ENCODE peak calls at places on chromosomes 12 and 14, in five cellular contexts. M is H1, E is mesendoderm, K is mesenchymal stem cell, I is IMR-90. Y is an unnamed sample.

GRCh38 chr14:61321385-61322010 is at the start of gene PRKCH:
- DNase-seq in M (peak), E (peak), K (peak), I (peak), Y (peak)

GRCh38 chr12:64269161-64269560 is 47.1 kb upstream of the KICS2 start:
- DNase-seq in M (no peak), E (no peak), K (no peak), I (no peak), Y (no peak)

GRCh38 chr14:52563120-52563519 is 10.5 kb downstream of the GPR137C start:
- DNase-seq in M (no peak), E (peak), K (peak), I (peak), Y (no peak)

GRCh38 chr14:86858043-86858442 is 1134.9 kb downstream of the GALC start:
- DNase-seq in M (no peak), E (no peak), K (peak), I (peak), Y (no peak)

GRCh38 chr12:110316861-110317260 is 35.8 kb downstream of the ATP2A2 start:
- DNase-seq in M (no peak), E (no peak), K (peak), I (peak), Y (no peak)

GRCh38 chr12:120094485-120094884 is 22.1 kb downstream of the RAB35 start:
- DNase-seq in M (no peak), E (no peak), K (no peak), I (no peak), Y (no peak)

GRCh38 chr14:68951051-68951797 is 27.9 kb downstream of the ACTN1 start:
- DNase-seq in M (no peak), E (peak), K (peak), I (peak), Y (no peak)

GRCh38 chr12:49708851-49709250 is 1.6 kb upstream of the FMNL3 start:
- DNase-seq in M (no peak), E (no peak), K (no peak), I (no peak), Y (no peak)

GRCh38 chr14:103544627-103545218 is 15.7 kb downstream of the TRMT61A start:
- DNase-seq in M (no peak), E (no peak), K (no peak), I (no peak), Y (no peak)

GRCh38 chr14:106210650-106211049 is 684.3 kb downstream of the TMEM121 start:
- DNase-seq in M (no peak), E (no peak), K (no peak), I (no peak), Y (no peak)

GRCh38 chr14:35927727-35928126 is 101.6 kb downstream of the BRMS1L start:
- DNase-seq in M (no peak), E (no peak), K (no peak), I (no peak), Y (no peak)

GRCh38 chr14:21454843-21455550 is 926 bp downstream of the CHD8 start:
- DNase-seq in M (no peak), E (peak), K (peak), I (peak), Y (no peak)
- H3K4ac ChIP-seq in M (no peak), E (no peak), K (no peak), I (peak), Y (no peak)

GRCh38 chr12:3061129-3061857 is 15.9 kb upstream of the TSPAN9 start:
- DNase-seq in M (no peak), E (no peak), K (peak), I (peak), Y (no peak)
- H2BK15ac ChIP-seq in M (peak), E (no peak), K (no peak), I (no peak), Y (no peak)

GRCh38 chr12:109308534-109309440 is at the start of gene FOXN4:
- DNase-seq in M (no peak), E (peak), K (no peak), I (no peak), Y (peak)
- H3K4ac ChIP-seq in M (no peak), E (no peak), K (no peak), I (no peak), Y (no peak)

GRCh38 chr14:104685216-104685997 is 4.0 kb upstream of the INF2 start:
- DNase-seq in M (no peak), E (peak), K (no peak), I (no peak), Y (no peak)
- H2BK15ac ChIP-seq in M (peak), E (no peak), K (no peak), I (no peak), Y (no peak)

GRCh38 chr12:82685721-82686222 is 934 bp upstream of the TMTC2 start:
- DNase-seq in M (peak), E (peak), K (peak), I (peak), Y (peak)

GRCh38 chr12:82686223-82687019 is at the start of gene TMTC2:
- DNase-seq in M (no peak), E (peak), K (peak), I (peak), Y (peak)

GRCh38 chr12:82688619-82689018 is 1.9 kb downstream of the TMTC2 start:
- DNase-seq in M (no peak), E (no peak), K (no peak), I (no peak), Y (no peak)

GRCh38 chr12:82687020-82687951 is 580 bp downstream of the TMTC2 start:
- DNase-seq in M (no peak), E (peak), K (peak), I (peak), Y (peak)

DNA sequence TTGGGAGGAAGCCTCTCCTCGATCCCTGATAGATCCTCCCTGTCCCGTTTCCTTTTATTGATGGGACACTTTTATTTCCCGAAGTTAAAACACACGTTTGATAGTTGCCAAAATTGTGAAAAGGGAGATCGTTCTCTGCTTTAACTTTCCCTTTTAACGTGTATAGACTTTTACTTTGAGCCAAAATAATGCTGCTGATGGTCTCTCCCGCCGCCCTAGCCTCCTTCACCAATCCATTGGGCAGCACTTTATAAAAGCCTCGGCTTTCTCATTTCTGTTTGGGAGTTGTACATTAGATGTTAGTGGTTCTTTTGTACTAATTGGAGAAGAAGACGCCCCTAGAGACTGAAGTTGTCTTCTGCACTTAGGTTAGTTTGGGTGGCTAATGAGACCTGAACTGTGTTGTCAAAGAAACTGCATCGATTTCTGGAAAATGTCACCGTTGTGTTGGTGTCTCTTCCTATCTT is 1.4 kb downstream of the TMTC2 start:
- DNase-seq in M (no peak), E (no peak), K (peak), I (no peak), Y (no peak)
- H3K4ac ChIP-seq in M (no peak), E (no peak), K (no peak), I (no peak), Y (no peak)

GRCh38 chr12:52377266-52377665 is 8.2 kb downstream of the KRT84 start:
- DNase-seq in M (no peak), E (no peak), K (no peak), I (no peak), Y (no peak)
- H2BK15ac ChIP-seq in M (no peak), E (no peak), K (no peak), I (no peak), Y (no peak)

Y was measured in H9.